ENCODE peak calls at places on chromosomes 13 and 19, in nine cellular contexts. One of them, this sample, is unnamed.
A peak's percentile ranks its signal among the peaks of the same experiment; 100 is the strongest.

GRCh38 chr19:45884682-45885555 is 1.0 kb downstream of the IRF2BP1 start:
- DNase-seq in epithelial cell of esophagus: peak; percentile 33
- DNase-seq in CD8-positive, alpha-beta memory T cell: no peak
- DNase-seq in AG10803: no peak
- DNase-seq in NB4: peak; percentile 75
- DNase-seq in sigmoid colon: no peak
- DNase-seq in Karpas-422: no peak
- DNase-seq in cardiac fibroblast: no peak
- DNase-seq in psoas muscle: peak; percentile 62
- DNase-seq in this sample: no peak

GRCh38 chr19:17026706-17027427 is at the start of gene CPAMD8:
- DNase-seq in epithelial cell of esophagus: no peak
- DNase-seq in CD8-positive, alpha-beta memory T cell: no peak
- DNase-seq in AG10803: no peak
- DNase-seq in NB4: peak; percentile 21
- DNase-seq in sigmoid colon: no peak
- DNase-seq in Karpas-422: no peak
- DNase-seq in cardiac fibroblast: no peak
- DNase-seq in psoas muscle: no peak
- DNase-seq in this sample: no peak

GRCh38 chr13:43804461-43805070 is 17.8 kb upstream of the ENOX1 start:
- DNase-seq in epithelial cell of esophagus: peak; percentile 72
- DNase-seq in CD8-positive, alpha-beta memory T cell: no peak
- DNase-seq in AG10803: peak; percentile 58
- DNase-seq in NB4: peak; percentile 62
- DNase-seq in sigmoid colon: no peak
- DNase-seq in Karpas-422: peak; percentile 83
- DNase-seq in cardiac fibroblast: peak; percentile 82
- DNase-seq in psoas muscle: no peak
- DNase-seq in this sample: peak; percentile 68

GRCh38 chr19:45440873-45441654 is 17.3 kb upstream of the ERCC1 start:
- DNase-seq in epithelial cell of esophagus: peak; percentile 53
- DNase-seq in CD8-positive, alpha-beta memory T cell: no peak
- DNase-seq in AG10803: peak; percentile 51
- DNase-seq in NB4: peak; percentile 21
- DNase-seq in sigmoid colon: no peak
- DNase-seq in Karpas-422: no peak
- DNase-seq in cardiac fibroblast: peak; percentile 66
- DNase-seq in psoas muscle: no peak
- DNase-seq in this sample: peak; percentile 16

GRCh38 chr19:45349430-45349941 is 8.9 kb downstream of the KLC3 start:
- DNase-seq in epithelial cell of esophagus: no peak
- DNase-seq in CD8-positive, alpha-beta memory T cell: no peak
- DNase-seq in AG10803: no peak
- DNase-seq in NB4: no peak
- DNase-seq in sigmoid colon: no peak
- DNase-seq in Karpas-422: no peak
- DNase-seq in cardiac fibroblast: no peak
- DNase-seq in psoas muscle: no peak
- DNase-seq in this sample: no peak

GRCh38 chr19:16473875-16474397 is 2.2 kb upstream of the EPS15L1 start:
- DNase-seq in epithelial cell of esophagus: no peak
- DNase-seq in CD8-positive, alpha-beta memory T cell: no peak
- DNase-seq in AG10803: peak; percentile 34
- DNase-seq in NB4: peak; percentile 72
- DNase-seq in sigmoid colon: no peak
- DNase-seq in Karpas-422: no peak
- DNase-seq in cardiac fibroblast: peak; percentile 35
- DNase-seq in psoas muscle: no peak
- DNase-seq in this sample: no peak

GRCh38 chr19:6744381-6745288 is 5.2 kb downstream of the TRIP10 start:
- DNase-seq in epithelial cell of esophagus: peak; percentile 92
- DNase-seq in CD8-positive, alpha-beta memory T cell: no peak
- DNase-seq in AG10803: peak; percentile 86
- DNase-seq in NB4: no peak
- DNase-seq in sigmoid colon: peak; percentile 97
- DNase-seq in Karpas-422: no peak
- DNase-seq in cardiac fibroblast: peak; percentile 92
- DNase-seq in psoas muscle: peak; percentile 95
- DNase-seq in this sample: peak; percentile 62

GRCh38 chr13:93260591-93260990 is 34.0 kb downstream of the GPC6 start:
- DNase-seq in epithelial cell of esophagus: peak; percentile 34
- DNase-seq in CD8-positive, alpha-beta memory T cell: no peak
- DNase-seq in AG10803: peak; percentile 53
- DNase-seq in NB4: no peak
- DNase-seq in sigmoid colon: no peak
- DNase-seq in Karpas-422: no peak
- DNase-seq in cardiac fibroblast: no peak
- DNase-seq in psoas muscle: no peak
- DNase-seq in this sample: no peak

GRCh38 chr19:56076413-56076998 is 44.6 kb downstream of the ZNF787 start:
- DNase-seq in epithelial cell of esophagus: peak; percentile 57
- DNase-seq in CD8-positive, alpha-beta memory T cell: peak; percentile 17
- DNase-seq in AG10803: peak; percentile 45
- DNase-seq in NB4: peak; percentile 57
- DNase-seq in sigmoid colon: no peak
- DNase-seq in Karpas-422: peak; percentile 91
- DNase-seq in cardiac fibroblast: peak; percentile 74
- DNase-seq in psoas muscle: no peak
- DNase-seq in this sample: peak; percentile 74

GRCh38 chr13:38180100-38180499 is 169.6 kb upstream of the UFM1 start:
- DNase-seq in epithelial cell of esophagus: peak; percentile 87
- DNase-seq in CD8-positive, alpha-beta memory T cell: no peak
- DNase-seq in AG10803: peak; percentile 73
- DNase-seq in NB4: no peak
- DNase-seq in sigmoid colon: no peak
- DNase-seq in Karpas-422: no peak
- DNase-seq in cardiac fibroblast: peak; percentile 50
- DNase-seq in psoas muscle: no peak
- DNase-seq in this sample: no peak

GRCh38 chr19:33175886-33176669 is 18.1 kb upstream of the LRP3 start:
- DNase-seq in epithelial cell of esophagus: peak; percentile 26
- DNase-seq in CD8-positive, alpha-beta memory T cell: no peak
- DNase-seq in AG10803: peak; percentile 37
- DNase-seq in NB4: peak; percentile 53
- DNase-seq in sigmoid colon: no peak
- DNase-seq in Karpas-422: peak; percentile 52
- DNase-seq in cardiac fibroblast: peak; percentile 50
- DNase-seq in psoas muscle: peak; percentile 60
- DNase-seq in this sample: peak; percentile 52

GRCh38 chr13:37319041-37319443 is 213.6 kb upstream of the CSNK1A1L start:
- DNase-seq in epithelial cell of esophagus: no peak
- DNase-seq in CD8-positive, alpha-beta memory T cell: no peak
- DNase-seq in AG10803: peak; percentile 81
- DNase-seq in NB4: no peak
- DNase-seq in sigmoid colon: no peak
- DNase-seq in Karpas-422: no peak
- DNase-seq in cardiac fibroblast: peak; percentile 9
- DNase-seq in psoas muscle: no peak
- DNase-seq in this sample: no peak

GRCh38 chr19:45876411-45877197 is 9.3 kb downstream of the IRF2BP1 start:
- DNase-seq in epithelial cell of esophagus: no peak
- DNase-seq in CD8-positive, alpha-beta memory T cell: no peak
- DNase-seq in AG10803: peak; percentile 49
- DNase-seq in NB4: peak; percentile 92
- DNase-seq in sigmoid colon: peak; percentile 75
- DNase-seq in Karpas-422: no peak
- DNase-seq in cardiac fibroblast: peak; percentile 78
- DNase-seq in psoas muscle: peak; percentile 54
- DNase-seq in this sample: no peak

GRCh38 chr13:33426131-33426530 is 140.6 kb upstream of the STARD13 start:
- DNase-seq in epithelial cell of esophagus: no peak
- DNase-seq in CD8-positive, alpha-beta memory T cell: no peak
- DNase-seq in AG10803: no peak
- DNase-seq in NB4: no peak
- DNase-seq in sigmoid colon: no peak
- DNase-seq in Karpas-422: peak; percentile 57
- DNase-seq in cardiac fibroblast: no peak
- DNase-seq in psoas muscle: no peak
- DNase-seq in this sample: no peak

GRCh38 chr19:13842294-13843103 is 34.4 kb upstream of the NANOS3 start:
- DNase-seq in epithelial cell of esophagus: peak; percentile 85
- DNase-seq in CD8-positive, alpha-beta memory T cell: peak; percentile 79
- DNase-seq in AG10803: peak; percentile 79
- DNase-seq in NB4: peak; percentile 77
- DNase-seq in sigmoid colon: peak; percentile 97
- DNase-seq in Karpas-422: peak; percentile 65
- DNase-seq in cardiac fibroblast: peak; percentile 90
- DNase-seq in psoas muscle: peak; percentile 93
- DNase-seq in this sample: peak; percentile 83

GRCh38 chr13:87498681-87499080 is 172.5 kb upstream of the SLITRK5 start:
- DNase-seq in epithelial cell of esophagus: peak; percentile 54
- DNase-seq in CD8-positive, alpha-beta memory T cell: no peak
- DNase-seq in AG10803: no peak
- DNase-seq in NB4: peak; percentile 30
- DNase-seq in sigmoid colon: no peak
- DNase-seq in Karpas-422: peak; percentile 66
- DNase-seq in cardiac fibroblast: no peak
- DNase-seq in psoas muscle: no peak
- DNase-seq in this sample: no peak

DNA sequence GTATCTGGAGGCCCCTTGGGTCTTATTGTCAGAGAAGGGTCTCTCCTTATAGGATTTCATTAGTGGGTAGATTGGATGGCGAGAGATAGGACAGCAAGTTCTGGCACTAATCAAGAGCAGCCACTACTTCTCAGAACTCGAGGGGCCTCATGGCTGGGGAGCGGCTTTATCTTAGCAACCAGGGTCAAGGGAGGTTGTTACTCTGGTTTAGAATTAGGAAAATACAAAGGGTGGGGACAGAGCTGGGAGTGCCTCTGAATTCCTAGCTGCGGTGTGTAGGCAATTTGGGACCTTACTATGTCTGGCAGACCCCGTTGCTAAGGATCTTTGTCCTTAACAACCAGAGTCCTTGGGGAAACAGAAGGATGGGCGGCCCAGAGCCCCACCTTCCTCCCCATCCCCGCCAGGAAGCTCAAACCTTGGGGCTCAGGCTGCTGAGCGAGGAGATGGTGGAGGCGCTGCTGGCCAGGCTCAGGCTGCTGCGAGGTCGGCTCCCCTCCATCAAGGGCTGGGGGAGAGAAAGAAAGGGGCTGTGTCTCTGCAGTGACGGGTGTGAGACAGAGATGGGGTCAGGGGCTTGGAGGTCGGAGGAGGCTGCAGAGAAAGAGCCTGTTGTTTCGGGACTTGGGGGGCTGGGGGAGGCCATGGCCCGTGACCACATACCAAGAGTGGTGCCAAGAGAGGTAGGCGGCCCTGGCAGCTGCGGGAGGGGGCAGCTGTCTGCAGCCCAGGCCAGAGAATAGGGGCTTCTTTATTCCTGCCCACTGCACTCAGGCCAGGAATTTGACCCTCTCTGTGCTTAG is 1.1 kb downstream of the PLEKHA4 start:
- DNase-seq in epithelial cell of esophagus: no peak
- DNase-seq in CD8-positive, alpha-beta memory T cell: no peak
- DNase-seq in AG10803: peak; percentile 33
- DNase-seq in NB4: no peak
- DNase-seq in sigmoid colon: no peak
- DNase-seq in Karpas-422: no peak
- DNase-seq in cardiac fibroblast: peak; percentile 52
- DNase-seq in psoas muscle: no peak
- DNase-seq in this sample: no peak
- H3K4me3 ChIP-seq in epithelial cell of esophagus: peak overlapping the region; percentile 9
- H3K4me3 ChIP-seq in CD8-positive, alpha-beta memory T cell: no peak overlapping the region
- H3K4me3 ChIP-seq in AG10803: peak overlapping the region; percentile 63
- H3K4me3 ChIP-seq in NB4: no peak overlapping the region
- H3K4me3 ChIP-seq in sigmoid colon: peak overlapping the region; percentile 15
- H3K4me3 ChIP-seq in Karpas-422: no peak overlapping the region
- H3K4me3 ChIP-seq in cardiac fibroblast: peak overlapping the region; percentile 49
- H3K4me3 ChIP-seq in psoas muscle: peak overlapping the region; percentile 54
- H3K4me3 ChIP-seq in this sample: no peak overlapping the region

DNA sequence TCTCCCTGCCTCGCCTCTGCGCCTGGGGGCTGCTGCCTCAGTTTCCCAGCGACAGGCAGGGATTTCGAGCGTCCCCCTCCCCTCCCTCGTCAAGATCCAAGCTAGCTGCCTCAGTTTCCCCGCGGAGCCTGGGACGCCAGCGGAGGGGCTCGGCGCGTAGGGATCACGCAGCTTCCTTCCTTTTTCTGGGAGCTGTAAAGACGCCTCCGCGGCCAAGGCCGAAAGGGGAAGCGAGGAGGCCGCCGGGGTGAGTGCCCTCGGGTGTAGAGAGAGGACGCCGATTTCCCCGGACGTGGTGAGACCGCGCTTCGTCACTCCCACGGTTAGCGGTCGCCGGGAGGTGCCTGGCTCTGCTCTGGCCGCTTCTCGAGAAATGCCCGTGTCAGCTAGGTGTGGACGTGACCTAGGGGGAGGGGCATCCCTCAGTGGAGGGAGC is 722 bp upstream of the ICAM1 start:
- DNase-seq in epithelial cell of esophagus: no peak
- DNase-seq in CD8-positive, alpha-beta memory T cell: peak; percentile 64
- DNase-seq in AG10803: no peak
- DNase-seq in NB4: peak; percentile 100
- DNase-seq in sigmoid colon: peak; percentile 83
- DNase-seq in Karpas-422: peak; percentile 36
- DNase-seq in cardiac fibroblast: no peak
- DNase-seq in psoas muscle: peak; percentile 84
- DNase-seq in this sample: no peak
- H3K4me3 ChIP-seq in epithelial cell of esophagus: peak overlapping the region; percentile 39
- H3K4me3 ChIP-seq in CD8-positive, alpha-beta memory T cell: peak overlapping the region; percentile 76
- H3K4me3 ChIP-seq in AG10803: peak overlapping the region; percentile 33
- H3K4me3 ChIP-seq in NB4: peak overlapping the region; percentile 42
- H3K4me3 ChIP-seq in sigmoid colon: peak overlapping the region; percentile 15
- H3K4me3 ChIP-seq in Karpas-422: peak overlapping the region; percentile 57
- H3K4me3 ChIP-seq in cardiac fibroblast: peak overlapping the region; percentile 66
- H3K4me3 ChIP-seq in psoas muscle: peak overlapping the region; percentile 66
- H3K4me3 ChIP-seq in this sample: peak overlapping the region; percentile 9

DNA sequence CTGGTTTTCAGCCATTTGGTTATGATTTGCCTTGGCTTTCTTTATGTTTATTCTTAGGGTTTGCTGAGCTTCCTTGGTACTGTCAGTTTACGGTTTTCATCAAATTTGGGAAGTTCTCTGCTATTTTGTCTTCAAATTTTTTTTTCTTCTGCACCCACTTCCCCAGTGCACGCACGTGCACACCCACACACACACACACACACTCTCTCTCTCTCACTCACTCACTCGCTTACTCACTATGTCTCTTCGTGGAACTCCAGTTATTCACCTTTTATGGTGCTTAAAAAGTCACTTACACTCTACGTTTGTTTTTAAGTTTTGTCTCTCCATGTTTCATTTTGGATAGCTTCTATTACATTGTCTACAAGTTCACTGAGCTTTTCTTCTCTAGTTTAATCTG is 7.1 kb downstream of the AKAP11 start:
- DNase-seq in epithelial cell of esophagus: no peak
- DNase-seq in CD8-positive, alpha-beta memory T cell: no peak
- DNase-seq in AG10803: no peak
- DNase-seq in NB4: peak; percentile 47
- DNase-seq in sigmoid colon: no peak
- DNase-seq in Karpas-422: peak; percentile 66
- DNase-seq in cardiac fibroblast: no peak
- DNase-seq in psoas muscle: no peak
- DNase-seq in this sample: no peak
- H3K4me3 ChIP-seq in epithelial cell of esophagus: no peak overlapping the region
- H3K4me3 ChIP-seq in CD8-positive, alpha-beta memory T cell: no peak overlapping the region
- H3K4me3 ChIP-seq in AG10803: no peak overlapping the region
- H3K4me3 ChIP-seq in NB4: no peak overlapping the region
- H3K4me3 ChIP-seq in sigmoid colon: no peak overlapping the region
- H3K4me3 ChIP-seq in Karpas-422: peak overlapping the region; percentile 28
- H3K4me3 ChIP-seq in cardiac fibroblast: no peak overlapping the region
- H3K4me3 ChIP-seq in psoas muscle: no peak overlapping the region
- H3K4me3 ChIP-seq in this sample: no peak overlapping the region

GRCh38 chr19:2423913-2424685 is 3.3 kb downstream of the TIMM13 start:
- DNase-seq in epithelial cell of esophagus: no peak
- DNase-seq in CD8-positive, alpha-beta memory T cell: no peak
- DNase-seq in AG10803: no peak
- DNase-seq in NB4: no peak
- DNase-seq in sigmoid colon: no peak
- DNase-seq in Karpas-422: no peak
- DNase-seq in cardiac fibroblast: no peak
- DNase-seq in psoas muscle: peak; percentile 50
- DNase-seq in this sample: no peak
- H3K4me3 ChIP-seq in epithelial cell of esophagus: no peak overlapping the region
- H3K4me3 ChIP-seq in CD8-positive, alpha-beta memory T cell: no peak overlapping the region
- H3K4me3 ChIP-seq in AG10803: no peak overlapping the region
- H3K4me3 ChIP-seq in NB4: no peak overlapping the region
- H3K4me3 ChIP-seq in sigmoid colon: no peak overlapping the region
- H3K4me3 ChIP-seq in Karpas-422: no peak overlapping the region
- H3K4me3 ChIP-seq in cardiac fibroblast: no peak overlapping the region
- H3K4me3 ChIP-seq in psoas muscle: no peak overlapping the region
- H3K4me3 ChIP-seq in this sample: no peak overlapping the region